ENCODE peak calls at places on chromosome 21, in four cellular contexts. A is HCT116, D is HepG2, P is K562. M is an unnamed sample.

GRCh38 chr21:38804617-38805281 is 980 bp upstream of the ETS2 start:
- DNase-seq in D (no peak), A (peak; percentile 40), P (peak; percentile 62), M (no peak)

GRCh38 chr21:28541371-28542112 is 451.1 kb downstream of the LTN1 start:
- DNase-seq in P (no peak), D (no peak), A (no peak), M (no peak)

GRCh38 chr21:37849703-37850102 is 66.6 kb downstream of the KCNJ6 start:
- DNase-seq in D (no peak), P (no peak), A (no peak), M (no peak)

GRCh38 chr21:36704281-36704957 is 5.5 kb downstream of the SIM2 start:
- DNase-seq in P (no peak), D (no peak), A (no peak), M (no peak)

GRCh38 chr21:23480591-23481270 is 2126.6 kb downstream of the MRPL39 start:
- DNase-seq in A (no peak), D (no peak), P (no peak), M (no peak)

GRCh38 chr21:15695241-15695640 is 34.5 kb upstream of the USP25 start:
- DNase-seq in A (no peak), D (no peak), P (no peak), M (no peak)

GRCh38 chr21:15966216-15966615 is 236.4 kb downstream of the USP25 start:
- DNase-seq in P (no peak), A (no peak), D (no peak), M (no peak)

GRCh38 chr21:38341546-38342012 is 84.8 kb downstream of the KCNJ15 start:
- DNase-seq in D (no peak), A (no peak), P (no peak), M (no peak)

GRCh38 chr21:22993822-22994574 is 1995.8 kb downstream of the NCAM2 start:
- DNase-seq in P (no peak), D (no peak), A (no peak), M (no peak)

GRCh38 chr21:28464988-28465387 is 527.7 kb downstream of the LTN1 start:
- DNase-seq in P (no peak), A (no peak), D (no peak), M (no peak)

GRCh38 chr21:42164064-42164789 is 54.7 kb upstream of the ABCG1 start:
- DNase-seq in A (peak; percentile 29), P (peak; percentile 54), D (peak; percentile 24), M (peak; percentile 25)
- TF ChIP-seq YY1 in A (no peak), P (no peak), D (no peak), M (no peak)

DNA sequence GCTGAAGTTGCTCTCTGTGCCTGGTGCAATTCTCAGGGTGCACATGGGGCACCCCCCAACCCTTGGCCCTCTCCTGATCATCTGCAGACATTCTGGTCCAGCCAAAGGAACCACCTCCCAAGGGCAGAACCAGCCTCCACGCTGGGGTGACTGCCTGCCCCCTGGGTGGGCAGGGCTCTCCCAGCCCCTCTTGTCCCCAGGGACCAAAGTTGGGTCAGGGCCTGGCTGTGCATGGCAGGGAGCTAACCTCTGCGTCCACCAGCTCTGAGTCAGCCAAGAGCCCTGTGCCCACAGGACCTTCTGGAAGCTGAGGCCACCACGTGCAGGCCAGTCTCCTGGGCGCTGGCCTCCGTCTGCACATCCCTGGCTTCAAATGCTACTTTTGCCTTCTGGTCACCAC is 101.9 kb downstream of the SIK1 start:
- DNase-seq in A (no peak), P (no peak), D (no peak), M (no peak)
- TF ChIP-seq YY1 in A (no peak), P (no peak), D (no peak), M (no peak)

DNA sequence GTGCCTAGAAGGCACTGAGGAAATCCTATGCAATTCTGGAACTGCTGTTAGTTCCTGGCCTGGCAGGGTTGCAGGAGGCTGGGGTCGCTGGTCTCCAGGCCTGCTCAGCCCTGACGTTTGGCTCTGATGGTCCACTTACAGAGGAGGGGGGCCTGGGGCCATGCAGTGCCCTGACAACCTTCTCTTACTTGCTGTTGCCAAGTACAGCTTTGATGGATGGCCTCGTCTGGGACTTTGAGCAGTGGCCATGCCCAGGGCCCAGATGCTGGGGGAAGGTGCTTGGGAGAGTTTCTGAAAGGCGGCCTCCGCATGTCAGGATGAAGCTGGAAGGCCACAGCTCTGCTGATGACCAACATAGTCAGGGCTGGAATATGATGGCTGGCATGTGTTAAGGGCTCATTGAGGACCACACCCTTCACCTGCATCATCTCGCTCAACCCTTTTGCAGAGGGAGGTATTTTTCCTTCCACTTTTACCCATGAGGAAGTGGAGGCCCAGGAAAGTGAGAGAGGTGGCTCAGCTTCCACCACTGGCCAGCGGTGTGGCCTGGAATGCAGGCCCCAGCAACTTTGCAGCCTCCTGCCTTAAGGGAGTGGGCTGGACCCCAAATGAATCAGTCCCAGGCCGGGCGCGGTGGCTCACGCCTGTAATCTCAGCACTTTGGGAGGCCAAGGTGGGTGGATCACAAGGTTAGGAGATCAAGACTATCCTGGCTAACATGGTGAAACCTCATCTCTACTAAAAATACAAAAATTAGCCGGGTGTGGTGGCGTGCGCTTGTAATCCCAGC is 34.7 kb upstream of the LRRC3 start:
- DNase-seq in D (no peak), P (no peak), A (no peak), M (no peak)
- TF ChIP-seq YY1 in D (no peak), P (no peak), A (no peak), M (no peak)

GRCh38 chr21:45374826-45375455 is 30.0 kb upstream of the COL18A1 start:
- DNase-seq in P (no peak), D (no peak), A (no peak), M (no peak)

GRCh38 chr21:45371649-45372048 is 33.3 kb upstream of the COL18A1 start:
- DNase-seq in A (no peak), D (no peak), P (no peak), M (no peak)

GRCh38 chr21:45376459-45377324 is 28.3 kb upstream of the COL18A1 start:
- DNase-seq in P (no peak), D (no peak), A (no peak), M (no peak)

GRCh38 chr21:45372732-45373355 is 32.1 kb upstream of the COL18A1 start:
- DNase-seq in P (no peak), A (no peak), D (no peak), M (no peak)

DNA sequence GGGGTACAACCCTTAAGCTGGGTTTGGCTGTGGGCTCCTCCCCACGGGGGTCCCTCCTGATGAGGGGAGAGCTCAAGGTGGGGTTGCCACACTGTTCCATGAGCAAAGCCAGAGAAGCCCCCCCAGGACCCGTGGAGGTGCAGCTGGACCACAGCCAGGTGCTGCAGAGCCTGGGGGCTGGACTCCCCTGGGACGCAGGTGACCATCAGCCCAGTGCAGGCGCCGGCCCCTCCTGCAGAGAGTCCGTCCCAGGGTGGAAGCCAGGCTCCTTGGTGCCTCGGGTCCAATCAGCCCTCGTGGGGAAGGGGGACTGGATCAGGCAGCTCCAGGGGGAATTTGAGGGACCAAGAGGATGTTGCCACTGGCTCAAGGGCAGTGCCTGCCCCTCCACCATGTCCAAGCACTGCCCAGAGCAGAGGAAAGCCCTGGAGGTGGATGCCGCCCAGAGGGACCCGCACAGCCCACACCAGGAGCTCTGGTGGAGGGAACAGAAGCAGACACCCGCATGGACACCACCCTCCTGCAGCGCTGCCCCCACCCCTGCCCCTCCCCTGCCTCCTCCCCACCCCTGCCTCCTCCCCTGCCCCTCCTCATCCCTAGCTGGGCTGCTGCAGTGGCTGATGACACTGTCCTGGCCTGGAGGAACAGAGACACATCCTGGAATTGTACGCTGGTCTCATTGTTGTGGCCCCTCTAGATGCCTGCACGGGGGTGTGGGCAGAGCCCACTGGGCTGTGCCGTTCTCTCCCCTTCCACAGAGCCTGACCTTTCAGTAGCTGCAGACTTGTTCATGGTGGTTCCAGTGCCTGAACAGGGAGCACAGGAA is 30.8 kb upstream of the COL18A1 start:
- DNase-seq in A (no peak), D (no peak), P (no peak), M (no peak)
- TF ChIP-seq YY1 in A (no peak), D (no peak), P (no peak), M (no peak)

GRCh38 chr21:45748593-45748992 is 105.1 kb downstream of the PCBP3 start:
- DNase-seq in P (no peak), D (no peak), A (no peak), M (no peak)

GRCh38 chr21:45747233-45747766 is 103.8 kb downstream of the PCBP3 start:
- DNase-seq in A (no peak), P (no peak), D (no peak), M (no peak)

GRCh38 chr21:45745256-45745655 is 101.7 kb downstream of the PCBP3 start:
- DNase-seq in P (no peak), D (no peak), A (no peak), M (no peak)

GRCh38 chr21:45749974-45750373 is 106.4 kb downstream of the PCBP3 start:
- DNase-seq in A (no peak), D (no peak), P (no peak), M (no peak)

GRCh38 chr21:45747802-45748445 is 104.4 kb downstream of the PCBP3 start:
- DNase-seq in D (no peak), A (peak; percentile 18), P (no peak), M (no peak)
- TF ChIP-seq YY1 in D (no peak), A (no peak), P (no peak), M (no peak)

GRCh38 chr21:42701706-42702456 is 48.5 kb downstream of the PDE9A start:
- DNase-seq in P (no peak), A (no peak), D (no peak), M (no peak)

GRCh38 chr21:42696026-42696380 is 42.6 kb downstream of the PDE9A start:
- DNase-seq in D (no peak), A (no peak), P (no peak), M (no peak)

GRCh38 chr21:42698730-42699129 is 45.3 kb downstream of the PDE9A start:
- DNase-seq in D (no peak), P (no peak), A (no peak), M (no peak)

GRCh38 chr21:42696516-42697040 is 43.2 kb downstream of the PDE9A start:
- DNase-seq in A (no peak), P (no peak), D (no peak), M (no peak)

DNA sequence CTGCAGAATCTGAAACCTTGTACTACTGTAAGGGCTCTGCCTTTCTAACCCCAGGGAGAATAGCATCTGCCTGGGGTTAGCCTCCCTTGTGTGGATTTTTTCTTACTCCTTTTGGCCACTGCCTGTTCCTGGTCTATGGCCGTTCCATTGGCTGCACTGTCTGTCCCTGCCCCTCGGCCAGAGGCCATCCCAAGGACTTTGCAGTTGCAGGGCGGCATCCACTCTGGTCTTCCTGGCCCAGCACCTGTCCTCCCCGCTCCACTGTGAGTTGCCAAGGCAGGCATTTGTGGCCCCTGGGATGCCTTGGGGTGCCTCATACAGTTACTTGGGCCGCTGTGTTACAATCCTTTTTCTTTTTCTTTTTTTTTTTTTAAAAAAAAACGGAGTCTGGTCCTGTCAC is 45.8 kb downstream of the PDE9A start:
- DNase-seq in A (no peak), P (no peak), D (no peak), M (no peak)
- TF ChIP-seq YY1 in A (no peak), P (no peak), D (no peak), M (no peak)